ENCODE peak calls at places on chromosomes 7 and 10, in four cellular contexts. Z is HepG2, D is K562, J is GM12878. F is an unnamed sample.

GRCh38 chr10:119805702-119806230 is 66.9 kb downstream of the MCMBP start:
- DNase-seq in D (no peak), J (no peak), Z (no peak), F (no peak)

GRCh38 chr10:50260791-50261281 is 9.5 kb upstream of the ASAH2 start:
- DNase-seq in J (peak; percentile 71), D (peak; percentile 42), Z (peak; percentile 53), F (no peak)

GRCh38 chr7:1536105-1536767 is 5.7 kb downstream of the MAFK start:
- DNase-seq in J (no peak), Z (no peak), D (no peak), F (no peak)

GRCh38 chr7:74606101-74606908 is 51.2 kb upstream of the GTF2I start:
- DNase-seq in J (no peak), Z (no peak), D (peak; percentile 9), F (peak; percentile 55)

GRCh38 chr7:41869091-41869490 is 166.2 kb upstream of the INHBA start:
- DNase-seq in J (no peak), D (no peak), Z (no peak), F (no peak)

GRCh38 chr10:76302491-76302890 is 871.1 kb downstream of the LRMDA start:
- DNase-seq in Z (no peak), D (no peak), J (no peak), F (no peak)

GRCh38 chr10:119206603-119207366 is 586 bp upstream of the GRK5 start:
- DNase-seq in D (peak; percentile 77), J (no peak), Z (no peak), F (peak; percentile 62)

GRCh38 chr10:78029294-78030226 is at the start of gene POLR3A:
- DNase-seq in J (peak; percentile 82), D (peak; percentile 95), Z (peak; percentile 93), F (peak; percentile 90)

GRCh38 chr10:80509403-80510161 is 28.1 kb upstream of the SH2D4B start:
- DNase-seq in Z (no peak), J (no peak), D (no peak), F (no peak)

GRCh38 chr10:16986406-16987128 is 143.0 kb downstream of the CUBN start:
- DNase-seq in J (no peak), Z (peak; percentile 16), D (no peak), F (no peak)

GRCh38 chr10:79387974-79388850 is 40.9 kb downstream of the PPIF start:
- DNase-seq in Z (no peak), J (no peak), D (peak; percentile 79), F (no peak)

GRCh38 chr7:50851451-50851850 is 68.8 kb upstream of the GRB10 start:
- DNase-seq in Z (no peak), J (no peak), D (no peak), F (no peak)

GRCh38 chr10:115772606-115773005 is 500.4 kb downstream of the GFRA1 start:
- DNase-seq in D (no peak), J (no peak), Z (no peak), F (no peak)

GRCh38 chr10:110395350-110396283 is 90.9 kb upstream of the SMNDC1 start:
- DNase-seq in J (peak; percentile 91), Z (peak; percentile 64), D (no peak), F (no peak)

GRCh38 chr10:98664329-98665042 is 217.8 kb upstream of the HPS1 start:
- DNase-seq in J (peak; percentile 3), Z (peak; percentile 34), D (peak; percentile 54), F (peak; percentile 47)

GRCh38 chr7:1662767-1663166 is 7.3 kb upstream of the ELFN1 start:
- DNase-seq in J (no peak), Z (no peak), D (no peak), F (peak; percentile 10)

GRCh38 chr10:23326541-23327307 is 17.9 kb downstream of the C10orf67 start:
- DNase-seq in Z (no peak), D (no peak), J (no peak), F (no peak)

GRCh38 chr7:123024989-123025758 is 29.7 kb upstream of the TAS2R16 start:
- DNase-seq in J (no peak), Z (no peak), D (no peak), F (no peak)

GRCh38 chr7:158782638-158783490 is 46.4 kb downstream of the ESYT2 start:
- DNase-seq in Z (peak; percentile 15), J (no peak), D (peak; percentile 30), F (no peak)

GRCh38 chr7:8418627-8419245 is 14.7 kb upstream of the NXPH1 start:
- DNase-seq in Z (peak; percentile 52), J (peak; percentile 19), D (peak; percentile 56), F (peak; percentile 48)

GRCh38 chr10:79129361-79129997 is 60.7 kb downstream of the ZMIZ1 start:
- DNase-seq in J (no peak), Z (peak; percentile 45), D (peak; percentile 67), F (peak; percentile 87)

GRCh38 chr7:43535810-43536585 is 46.9 kb upstream of the STK17A start:
- DNase-seq in Z (no peak), D (no peak), J (no peak), F (no peak)

GRCh38 chr7:11436317-11436716 is 395.7 kb downstream of the THSD7A start:
- DNase-seq in D (no peak), J (no peak), Z (no peak), F (no peak)

GRCh38 chr7:46028246-46028645 is 107.2 kb upstream of the IGFBP3 start:
- DNase-seq in J (no peak), D (no peak), Z (no peak), F (no peak)

GRCh38 chr10:5628366-5628765 is 38.0 kb downstream of the ASB13 start:
- DNase-seq in Z (no peak), J (no peak), D (no peak), F (no peak)

GRCh38 chr10:2897619-2898508 is 169.5 kb upstream of the PFKP start:
- DNase-seq in D (no peak), Z (no peak), J (no peak), F (no peak)

GRCh38 chr7:953547-954327 is 743 bp downstream of the ADAP1 start:
- DNase-seq in Z (peak; percentile 59), J (no peak), D (no peak), F (peak; percentile 63)

GRCh38 chr7:143519411-143520131 is 41.9 kb downstream of the TAS2R41 start:
- DNase-seq in Z (no peak), J (no peak), D (no peak), F (no peak)

GRCh38 chr7:66143876-66144332 is 29.3 kb downstream of the CRCP start:
- DNase-seq in Z (peak; percentile 74), J (no peak), D (no peak), F (no peak)

GRCh38 chr7:22696672-22697071 is 30.3 kb upstream of the IL6 start:
- DNase-seq in J (no peak), D (peak; percentile 81), Z (no peak), F (no peak)

GRCh38 chr10:129525408-129525807 is 58.4 kb downstream of the MGMT start:
- DNase-seq in D (no peak), Z (no peak), J (no peak), F (no peak)

DNA sequence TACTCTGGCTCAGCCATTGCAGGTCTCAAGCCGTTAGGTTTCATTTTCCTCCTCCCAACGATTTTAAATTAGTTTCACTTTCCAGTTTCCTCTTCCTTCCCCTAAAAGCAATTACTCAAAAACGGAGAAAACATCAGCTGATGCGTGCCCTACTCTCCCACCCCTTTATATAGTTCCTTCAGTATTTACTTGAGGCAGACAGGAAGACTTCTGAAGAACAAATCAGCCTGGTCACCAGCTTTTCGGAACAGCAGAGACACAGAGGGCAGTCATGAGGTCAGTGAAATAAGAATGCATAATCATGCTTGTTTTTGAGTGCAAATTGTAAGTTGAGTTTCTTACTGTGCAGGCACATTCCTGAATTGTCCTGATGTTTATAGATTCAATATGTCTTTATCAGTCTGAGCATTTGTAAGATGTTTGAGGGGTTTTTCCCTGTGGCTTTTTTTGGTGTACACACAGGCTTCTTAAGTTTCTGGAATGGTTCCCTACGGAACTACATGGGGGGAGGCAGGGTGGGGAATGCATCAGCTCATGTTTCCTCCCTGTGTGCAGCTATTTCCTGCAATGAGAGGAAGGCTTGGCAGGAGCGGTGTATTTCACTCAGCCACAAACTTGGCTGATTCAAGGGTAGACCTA is at the start of gene IFIT3:
- DNase-seq in J (peak; percentile 62), Z (peak; percentile 38), D (peak; percentile 66), F (no peak)
- TF ChIP-seq NR2C2 in J (no peak), Z (no peak), D (no peak), F (no peak)

DNA sequence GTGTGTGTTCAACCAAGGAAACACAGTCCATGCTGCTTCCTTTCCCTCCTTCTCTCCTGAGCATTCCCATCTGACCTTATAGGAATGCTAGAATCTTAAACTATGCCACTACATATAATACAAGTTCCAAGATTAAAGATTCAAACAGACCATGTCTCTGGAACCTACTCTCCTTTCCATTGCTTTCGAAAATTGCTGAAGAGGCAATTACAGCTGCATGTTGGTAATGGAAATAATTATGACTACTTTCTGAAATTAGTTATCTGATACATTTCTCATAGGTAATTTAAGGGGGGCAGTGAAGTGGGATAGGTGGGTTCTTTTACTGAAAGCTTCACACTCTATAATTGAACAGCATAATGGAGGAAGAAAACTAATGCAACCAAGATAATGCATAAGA is 285.9 kb upstream of the YAE1 start:
- DNase-seq in J (no peak), D (no peak), Z (no peak), F (no peak)
- TF ChIP-seq ATF3 in J (no peak), D (no peak), Z (no peak), F (no peak)

GRCh38 chr7:77360104-77360503 is 56.0 kb downstream of the GSAP start:
- DNase-seq in D (no peak), Z (peak; percentile 92), J (no peak), F (no peak)
- TF ChIP-seq USF2 in D (no peak), Z (no peak), J (no peak), F (no peak)

GRCh38 chr7:131636092-131636491 is 79.7 kb upstream of the PODXL start:
- DNase-seq in J (no peak), D (no peak), Z (no peak), F (no peak)
- TF ChIP-seq NR2C2 in J (no peak), D (no peak), Z (no peak), F (no peak)

GRCh38 chr10:13706604-13707003 is 119.8 kb downstream of the PRPF18 start:
- DNase-seq in Z (no peak), D (no peak), J (no peak), F (no peak)
- TF ChIP-seq ATF3 in Z (no peak), D (no peak), J (no peak), F (no peak)

F was measured in WTC11.